ENCODE peak calls at places on chromosomes 4 and X, in four cellular contexts. One of them, this sample, is unnamed.

GRCh38 chrX:35786271-35786670 is 11.9 kb upstream of the MAGEB16 start:
- DNase-seq in mesothelial cell of epicardium: no peak
- DNase-seq in Panc1: no peak
- DNase-seq in GM13976: no peak
- DNase-seq in this sample: no peak

GRCh38 chrX:55714111-55714510 is 3.4 kb upstream of the RRAGB start:
- DNase-seq in Panc1: no peak
- DNase-seq in mesothelial cell of epicardium: no peak
- DNase-seq in GM13976: no peak
- DNase-seq in this sample: no peak

GRCh38 chr4:73945674-73946449 is 36.0 kb downstream of the PF4 start:
- DNase-seq in Panc1: no peak
- DNase-seq in mesothelial cell of epicardium: no peak
- DNase-seq in GM13976: no peak
- DNase-seq in this sample: no peak

GRCh38 chr4:127606823-127607222 is 25.9 kb upstream of the INTU start:
- DNase-seq in Panc1: no peak
- DNase-seq in GM13976: no peak
- DNase-seq in mesothelial cell of epicardium: no peak
- DNase-seq in this sample: no peak

GRCh38 chr4:6688879-6689505 is 4.7 kb upstream of the S100P start:
- DNase-seq in Panc1: no peak
- DNase-seq in mesothelial cell of epicardium: peak
- DNase-seq in GM13976: peak
- DNase-seq in this sample: no peak

GRCh38 chrX:30039768-30040167 is 175.6 kb upstream of the MAGEB2 start:
- DNase-seq in GM13976: no peak
- DNase-seq in Panc1: no peak
- DNase-seq in mesothelial cell of epicardium: no peak
- DNase-seq in this sample: no peak

GRCh38 chr4:70722199-70722791 is 531 bp downstream of the RUFY3 start:
- DNase-seq in GM13976: no peak
- DNase-seq in mesothelial cell of epicardium: no peak
- DNase-seq in Panc1: no peak
- DNase-seq in this sample: no peak

GRCh38 chr4:128220286-128221235 is 67.1 kb downstream of the PGRMC2 start:
- DNase-seq in GM13976: peak
- DNase-seq in Panc1: no peak
- DNase-seq in mesothelial cell of epicardium: no peak
- DNase-seq in this sample: no peak

GRCh38 chr4:152696764-152697250 is 17.0 kb upstream of the TMEM154 start:
- DNase-seq in GM13976: peak
- DNase-seq in Panc1: no peak
- DNase-seq in mesothelial cell of epicardium: no peak
- DNase-seq in this sample: no peak

GRCh38 chr4:173572493-173573129 is 42.6 kb upstream of the HAND2 start:
- DNase-seq in Panc1: no peak
- DNase-seq in GM13976: no peak
- DNase-seq in mesothelial cell of epicardium: no peak
- DNase-seq in this sample: no peak

GRCh38 chrX:41409006-41409405 is 38.1 kb upstream of the NYX start:
- DNase-seq in GM13976: no peak
- DNase-seq in mesothelial cell of epicardium: no peak
- DNase-seq in Panc1: no peak
- DNase-seq in this sample: no peak

GRCh38 chrX:56783450-56783831 is 54.4 kb downstream of the NBDY start:
- DNase-seq in Panc1: no peak
- DNase-seq in GM13976: no peak
- DNase-seq in mesothelial cell of epicardium: no peak
- DNase-seq in this sample: peak

GRCh38 chr4:109389367-109390118 is 44.1 kb upstream of the SEC24B start:
- DNase-seq in GM13976: no peak
- DNase-seq in mesothelial cell of epicardium: no peak
- DNase-seq in Panc1: no peak
- DNase-seq in this sample: no peak

GRCh38 chr4:75289843-75290616 is 224.2 kb downstream of the RCHY1 start:
- DNase-seq in mesothelial cell of epicardium: no peak
- DNase-seq in Panc1: no peak
- DNase-seq in GM13976: peak
- DNase-seq in this sample: no peak

GRCh38 chr4:106615961-106616360 is 247.4 kb upstream of the GIMD1 start:
- DNase-seq in GM13976: no peak
- DNase-seq in Panc1: no peak
- DNase-seq in mesothelial cell of epicardium: no peak
- DNase-seq in this sample: no peak

GRCh38 chrX:8845060-8845459 is 43.9 kb upstream of the FAM9A start:
- DNase-seq in Panc1: no peak
- DNase-seq in GM13976: no peak
- DNase-seq in mesothelial cell of epicardium: no peak
- DNase-seq in this sample: no peak
- TF ChIP-seq CTCF in Panc1: peak
- TF ChIP-seq CTCF in GM13976: no peak
- TF ChIP-seq CTCF in mesothelial cell of epicardium: no peak
- TF ChIP-seq CTCF in this sample: no peak

DNA sequence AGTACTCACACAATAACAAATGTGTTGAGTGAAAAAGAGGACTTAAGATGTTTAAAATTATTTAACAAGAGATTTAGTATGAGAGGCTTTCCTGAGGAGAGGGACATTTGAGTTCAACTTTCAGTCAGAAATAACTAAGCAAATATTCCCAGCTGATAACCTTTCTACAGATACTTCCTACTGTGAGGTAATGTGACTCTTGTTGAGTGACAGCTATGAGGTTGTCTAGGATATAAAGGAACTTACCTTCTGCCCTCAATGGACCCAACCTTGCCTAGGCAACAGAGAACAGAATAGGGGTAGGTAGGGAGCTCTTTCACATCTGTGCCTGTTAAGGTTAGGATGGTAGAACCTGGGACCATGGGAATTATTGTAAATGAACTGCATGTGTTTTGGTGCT is 54.7 kb downstream of the GLUD2 start:
- DNase-seq in GM13976: no peak
- DNase-seq in Panc1: no peak
- DNase-seq in mesothelial cell of epicardium: no peak
- DNase-seq in this sample: no peak
- TF ChIP-seq CTCF in GM13976: no peak
- TF ChIP-seq CTCF in Panc1: no peak
- TF ChIP-seq CTCF in mesothelial cell of epicardium: no peak
- TF ChIP-seq CTCF in this sample: no peak

GRCh38 chr4:24105183-24106039 is 215.6 kb upstream of the PPARGC1A start:
- DNase-seq in GM13976: no peak
- DNase-seq in Panc1: peak
- DNase-seq in mesothelial cell of epicardium: no peak
- DNase-seq in this sample: no peak
- TF ChIP-seq CTCF in GM13976: no peak
- TF ChIP-seq CTCF in Panc1: no peak
- TF ChIP-seq CTCF in mesothelial cell of epicardium: no peak
- TF ChIP-seq CTCF in this sample: no peak

GRCh38 chr4:25939330-25939729 is 25.3 kb downstream of the SMIM20 start:
- DNase-seq in Panc1: no peak
- DNase-seq in mesothelial cell of epicardium: no peak
- DNase-seq in GM13976: no peak
- DNase-seq in this sample: no peak
- TF ChIP-seq CTCF in Panc1: no peak
- TF ChIP-seq CTCF in mesothelial cell of epicardium: no peak
- TF ChIP-seq CTCF in GM13976: no peak
- TF ChIP-seq CTCF in this sample: no peak

This sample was measured in omental fat pad.